ENCODE peak calls at places on chromosomes 12 and 14, in seven cellular contexts. One of them, this sample, is unnamed.

GRCh38 chr12:95980437-95980836 is 15.7 kb downstream of the HAL start:
- DNase-seq in omental fat pad: no peak
- DNase-seq in activated CD4-positive, alpha-beta T cell treated with anti-CD3 and anti-CD28 coated beads, Interleukin-2, amount 50 U/mL, for 24 hours: no peak
- DNase-seq in foreskin keratinocyte: no peak
- DNase-seq in stimulated activated CD4-positive, alpha-beta T cell treated with anti-CD3 and anti-CD28 coated beads, Interleukin-15, amount 100 ng/mL, for 1 hour: no peak
- DNase-seq in NCI-H1105 treated with DMSO at 0.1 percent for 48 hours: no peak
- DNase-seq in stimulated activated CD8-positive, alpha-beta memory T cell treated with anti-CD3 and anti-CD28 coated beads, Interleukin-15, amount 100 ng/mL, for 24 hours: no peak
- DNase-seq in this sample: no peak

GRCh38 chr12:66329941-66330340 is 27.6 kb downstream of the HELB start:
- DNase-seq in NCI-H1105 treated with DMSO at 0.1 percent for 48 hours: no peak
- DNase-seq in stimulated activated CD8-positive, alpha-beta memory T cell treated with anti-CD3 and anti-CD28 coated beads, Interleukin-15, amount 100 ng/mL, for 24 hours: no peak
- DNase-seq in stimulated activated CD4-positive, alpha-beta T cell treated with anti-CD3 and anti-CD28 coated beads, Interleukin-15, amount 100 ng/mL, for 1 hour: no peak
- DNase-seq in activated CD4-positive, alpha-beta T cell treated with anti-CD3 and anti-CD28 coated beads, Interleukin-2, amount 50 U/mL, for 24 hours: no peak
- DNase-seq in foreskin keratinocyte: peak
- DNase-seq in omental fat pad: no peak
- DNase-seq in this sample: no peak

GRCh38 chr12:11719678-11720099 is 70.2 kb downstream of the ETV6 start:
- DNase-seq in stimulated activated CD4-positive, alpha-beta T cell treated with anti-CD3 and anti-CD28 coated beads, Interleukin-15, amount 100 ng/mL, for 1 hour: no peak
- DNase-seq in omental fat pad: no peak
- DNase-seq in activated CD4-positive, alpha-beta T cell treated with anti-CD3 and anti-CD28 coated beads, Interleukin-2, amount 50 U/mL, for 24 hours: no peak
- DNase-seq in NCI-H1105 treated with DMSO at 0.1 percent for 48 hours: no peak
- DNase-seq in foreskin keratinocyte: peak
- DNase-seq in stimulated activated CD8-positive, alpha-beta memory T cell treated with anti-CD3 and anti-CD28 coated beads, Interleukin-15, amount 100 ng/mL, for 24 hours: peak
- DNase-seq in this sample: peak

GRCh38 chr12:3333583-3333982 is 157.4 kb upstream of the PRMT8 start:
- DNase-seq in activated CD4-positive, alpha-beta T cell treated with anti-CD3 and anti-CD28 coated beads, Interleukin-2, amount 50 U/mL, for 24 hours: no peak
- DNase-seq in stimulated activated CD4-positive, alpha-beta T cell treated with anti-CD3 and anti-CD28 coated beads, Interleukin-15, amount 100 ng/mL, for 1 hour: no peak
- DNase-seq in NCI-H1105 treated with DMSO at 0.1 percent for 48 hours: no peak
- DNase-seq in foreskin keratinocyte: no peak
- DNase-seq in omental fat pad: no peak
- DNase-seq in stimulated activated CD8-positive, alpha-beta memory T cell treated with anti-CD3 and anti-CD28 coated beads, Interleukin-15, amount 100 ng/mL, for 24 hours: no peak
- DNase-seq in this sample: peak

GRCh38 chr12:80925237-80925636 is 12.5 kb downstream of the LIN7A start:
- DNase-seq in foreskin keratinocyte: no peak
- DNase-seq in activated CD4-positive, alpha-beta T cell treated with anti-CD3 and anti-CD28 coated beads, Interleukin-2, amount 50 U/mL, for 24 hours: no peak
- DNase-seq in omental fat pad: no peak
- DNase-seq in stimulated activated CD8-positive, alpha-beta memory T cell treated with anti-CD3 and anti-CD28 coated beads, Interleukin-15, amount 100 ng/mL, for 24 hours: no peak
- DNase-seq in NCI-H1105 treated with DMSO at 0.1 percent for 48 hours: no peak
- DNase-seq in stimulated activated CD4-positive, alpha-beta T cell treated with anti-CD3 and anti-CD28 coated beads, Interleukin-15, amount 100 ng/mL, for 1 hour: no peak
- DNase-seq in this sample: peak

GRCh38 chr14:71536927-71537772 is 395.1 kb upstream of the RGS6 start:
- DNase-seq in stimulated activated CD8-positive, alpha-beta memory T cell treated with anti-CD3 and anti-CD28 coated beads, Interleukin-15, amount 100 ng/mL, for 24 hours: no peak
- DNase-seq in omental fat pad: no peak
- DNase-seq in activated CD4-positive, alpha-beta T cell treated with anti-CD3 and anti-CD28 coated beads, Interleukin-2, amount 50 U/mL, for 24 hours: no peak
- DNase-seq in NCI-H1105 treated with DMSO at 0.1 percent for 48 hours: no peak
- DNase-seq in stimulated activated CD4-positive, alpha-beta T cell treated with anti-CD3 and anti-CD28 coated beads, Interleukin-15, amount 100 ng/mL, for 1 hour: no peak
- DNase-seq in foreskin keratinocyte: no peak
- DNase-seq in this sample: peak

GRCh38 chr14:32896979-32897723 is 41.5 kb upstream of the NPAS3 start:
- DNase-seq in omental fat pad: no peak
- DNase-seq in stimulated activated CD8-positive, alpha-beta memory T cell treated with anti-CD3 and anti-CD28 coated beads, Interleukin-15, amount 100 ng/mL, for 24 hours: no peak
- DNase-seq in foreskin keratinocyte: no peak
- DNase-seq in stimulated activated CD4-positive, alpha-beta T cell treated with anti-CD3 and anti-CD28 coated beads, Interleukin-15, amount 100 ng/mL, for 1 hour: no peak
- DNase-seq in activated CD4-positive, alpha-beta T cell treated with anti-CD3 and anti-CD28 coated beads, Interleukin-2, amount 50 U/mL, for 24 hours: no peak
- DNase-seq in NCI-H1105 treated with DMSO at 0.1 percent for 48 hours: no peak
- DNase-seq in this sample: no peak

GRCh38 chr12:69329669-69330428 is 18.3 kb upstream of the LYZ start:
- DNase-seq in stimulated activated CD8-positive, alpha-beta memory T cell treated with anti-CD3 and anti-CD28 coated beads, Interleukin-15, amount 100 ng/mL, for 24 hours: no peak
- DNase-seq in foreskin keratinocyte: no peak
- DNase-seq in activated CD4-positive, alpha-beta T cell treated with anti-CD3 and anti-CD28 coated beads, Interleukin-2, amount 50 U/mL, for 24 hours: no peak
- DNase-seq in stimulated activated CD4-positive, alpha-beta T cell treated with anti-CD3 and anti-CD28 coated beads, Interleukin-15, amount 100 ng/mL, for 1 hour: no peak
- DNase-seq in omental fat pad: no peak
- DNase-seq in NCI-H1105 treated with DMSO at 0.1 percent for 48 hours: no peak
- DNase-seq in this sample: no peak

GRCh38 chr14:77593501-77593911 is 22.9 kb downstream of the SPTLC2 start:
- DNase-seq in NCI-H1105 treated with DMSO at 0.1 percent for 48 hours: no peak
- DNase-seq in omental fat pad: no peak
- DNase-seq in foreskin keratinocyte: peak
- DNase-seq in activated CD4-positive, alpha-beta T cell treated with anti-CD3 and anti-CD28 coated beads, Interleukin-2, amount 50 U/mL, for 24 hours: no peak
- DNase-seq in stimulated activated CD8-positive, alpha-beta memory T cell treated with anti-CD3 and anti-CD28 coated beads, Interleukin-15, amount 100 ng/mL, for 24 hours: no peak
- DNase-seq in stimulated activated CD4-positive, alpha-beta T cell treated with anti-CD3 and anti-CD28 coated beads, Interleukin-15, amount 100 ng/mL, for 1 hour: no peak
- DNase-seq in this sample: no peak

GRCh38 chr14:101364503-101365328 is 196.6 kb upstream of the DIO3 start:
- DNase-seq in stimulated activated CD4-positive, alpha-beta T cell treated with anti-CD3 and anti-CD28 coated beads, Interleukin-15, amount 100 ng/mL, for 1 hour: no peak
- DNase-seq in activated CD4-positive, alpha-beta T cell treated with anti-CD3 and anti-CD28 coated beads, Interleukin-2, amount 50 U/mL, for 24 hours: no peak
- DNase-seq in NCI-H1105 treated with DMSO at 0.1 percent for 48 hours: no peak
- DNase-seq in stimulated activated CD8-positive, alpha-beta memory T cell treated with anti-CD3 and anti-CD28 coated beads, Interleukin-15, amount 100 ng/mL, for 24 hours: no peak
- DNase-seq in omental fat pad: peak
- DNase-seq in foreskin keratinocyte: no peak
- DNase-seq in this sample: no peak

GRCh38 chr14:86574778-86575129 is 1044.8 kb downstream of the FLRT2 start:
- DNase-seq in stimulated activated CD8-positive, alpha-beta memory T cell treated with anti-CD3 and anti-CD28 coated beads, Interleukin-15, amount 100 ng/mL, for 24 hours: no peak
- DNase-seq in stimulated activated CD4-positive, alpha-beta T cell treated with anti-CD3 and anti-CD28 coated beads, Interleukin-15, amount 100 ng/mL, for 1 hour: no peak
- DNase-seq in foreskin keratinocyte: peak
- DNase-seq in omental fat pad: no peak
- DNase-seq in NCI-H1105 treated with DMSO at 0.1 percent for 48 hours: no peak
- DNase-seq in activated CD4-positive, alpha-beta T cell treated with anti-CD3 and anti-CD28 coated beads, Interleukin-2, amount 50 U/mL, for 24 hours: no peak
- DNase-seq in this sample: no peak

GRCh38 chr14:54699087-54699530 is 132.2 kb downstream of the SAMD4A start:
- DNase-seq in stimulated activated CD4-positive, alpha-beta T cell treated with anti-CD3 and anti-CD28 coated beads, Interleukin-15, amount 100 ng/mL, for 1 hour: no peak
- DNase-seq in omental fat pad: no peak
- DNase-seq in NCI-H1105 treated with DMSO at 0.1 percent for 48 hours: no peak
- DNase-seq in activated CD4-positive, alpha-beta T cell treated with anti-CD3 and anti-CD28 coated beads, Interleukin-2, amount 50 U/mL, for 24 hours: no peak
- DNase-seq in stimulated activated CD8-positive, alpha-beta memory T cell treated with anti-CD3 and anti-CD28 coated beads, Interleukin-15, amount 100 ng/mL, for 24 hours: no peak
- DNase-seq in foreskin keratinocyte: no peak
- DNase-seq in this sample: peak

GRCh38 chr14:105286759-105287144 is 14.0 kb downstream of the BRF1 start:
- DNase-seq in foreskin keratinocyte: no peak
- DNase-seq in stimulated activated CD8-positive, alpha-beta memory T cell treated with anti-CD3 and anti-CD28 coated beads, Interleukin-15, amount 100 ng/mL, for 24 hours: no peak
- DNase-seq in omental fat pad: no peak
- DNase-seq in stimulated activated CD4-positive, alpha-beta T cell treated with anti-CD3 and anti-CD28 coated beads, Interleukin-15, amount 100 ng/mL, for 1 hour: no peak
- DNase-seq in activated CD4-positive, alpha-beta T cell treated with anti-CD3 and anti-CD28 coated beads, Interleukin-2, amount 50 U/mL, for 24 hours: no peak
- DNase-seq in NCI-H1105 treated with DMSO at 0.1 percent for 48 hours: no peak
- DNase-seq in this sample: no peak

GRCh38 chr14:68790656-68791077 is 2.2 kb downstream of the ZFP36L1 start:
- DNase-seq in omental fat pad: no peak
- DNase-seq in NCI-H1105 treated with DMSO at 0.1 percent for 48 hours: no peak
- DNase-seq in activated CD4-positive, alpha-beta T cell treated with anti-CD3 and anti-CD28 coated beads, Interleukin-2, amount 50 U/mL, for 24 hours: peak
- DNase-seq in stimulated activated CD8-positive, alpha-beta memory T cell treated with anti-CD3 and anti-CD28 coated beads, Interleukin-15, amount 100 ng/mL, for 24 hours: no peak
- DNase-seq in stimulated activated CD4-positive, alpha-beta T cell treated with anti-CD3 and anti-CD28 coated beads, Interleukin-15, amount 100 ng/mL, for 1 hour: no peak
- DNase-seq in foreskin keratinocyte: no peak
- DNase-seq in this sample: peak

GRCh38 chr12:130364578-130364977 is 26.9 kb downstream of the PIWIL1 start:
- DNase-seq in activated CD4-positive, alpha-beta T cell treated with anti-CD3 and anti-CD28 coated beads, Interleukin-2, amount 50 U/mL, for 24 hours: no peak
- DNase-seq in stimulated activated CD4-positive, alpha-beta T cell treated with anti-CD3 and anti-CD28 coated beads, Interleukin-15, amount 100 ng/mL, for 1 hour: no peak
- DNase-seq in NCI-H1105 treated with DMSO at 0.1 percent for 48 hours: no peak
- DNase-seq in omental fat pad: no peak
- DNase-seq in stimulated activated CD8-positive, alpha-beta memory T cell treated with anti-CD3 and anti-CD28 coated beads, Interleukin-15, amount 100 ng/mL, for 24 hours: no peak
- DNase-seq in foreskin keratinocyte: no peak
- DNase-seq in this sample: no peak

GRCh38 chr14:76336876-76337275 is 39.1 kb upstream of the ESRRB start:
- DNase-seq in activated CD4-positive, alpha-beta T cell treated with anti-CD3 and anti-CD28 coated beads, Interleukin-2, amount 50 U/mL, for 24 hours: no peak
- DNase-seq in NCI-H1105 treated with DMSO at 0.1 percent for 48 hours: no peak
- DNase-seq in stimulated activated CD8-positive, alpha-beta memory T cell treated with anti-CD3 and anti-CD28 coated beads, Interleukin-15, amount 100 ng/mL, for 24 hours: no peak
- DNase-seq in foreskin keratinocyte: no peak
- DNase-seq in omental fat pad: no peak
- DNase-seq in stimulated activated CD4-positive, alpha-beta T cell treated with anti-CD3 and anti-CD28 coated beads, Interleukin-15, amount 100 ng/mL, for 1 hour: no peak
- DNase-seq in this sample: no peak

GRCh38 chr12:76879710-76880025 is 849 bp upstream of the CSRP2 start:
- DNase-seq in stimulated activated CD4-positive, alpha-beta T cell treated with anti-CD3 and anti-CD28 coated beads, Interleukin-15, amount 100 ng/mL, for 1 hour: no peak
- DNase-seq in NCI-H1105 treated with DMSO at 0.1 percent for 48 hours: no peak
- DNase-seq in foreskin keratinocyte: no peak
- DNase-seq in activated CD4-positive, alpha-beta T cell treated with anti-CD3 and anti-CD28 coated beads, Interleukin-2, amount 50 U/mL, for 24 hours: no peak
- DNase-seq in omental fat pad: no peak
- DNase-seq in stimulated activated CD8-positive, alpha-beta memory T cell treated with anti-CD3 and anti-CD28 coated beads, Interleukin-15, amount 100 ng/mL, for 24 hours: no peak
- DNase-seq in this sample: no peak

GRCh38 chr12:4223273-4223855 is 50.2 kb upstream of the CCND2 start:
- DNase-seq in omental fat pad: no peak
- DNase-seq in stimulated activated CD4-positive, alpha-beta T cell treated with anti-CD3 and anti-CD28 coated beads, Interleukin-15, amount 100 ng/mL, for 1 hour: no peak
- DNase-seq in activated CD4-positive, alpha-beta T cell treated with anti-CD3 and anti-CD28 coated beads, Interleukin-2, amount 50 U/mL, for 24 hours: no peak
- DNase-seq in foreskin keratinocyte: no peak
- DNase-seq in stimulated activated CD8-positive, alpha-beta memory T cell treated with anti-CD3 and anti-CD28 coated beads, Interleukin-15, amount 100 ng/mL, for 24 hours: no peak
- DNase-seq in NCI-H1105 treated with DMSO at 0.1 percent for 48 hours: no peak
- DNase-seq in this sample: no peak

GRCh38 chr12:103626498-103626897 is 39.4 kb downstream of the STAB2 start:
- DNase-seq in activated CD4-positive, alpha-beta T cell treated with anti-CD3 and anti-CD28 coated beads, Interleukin-2, amount 50 U/mL, for 24 hours: no peak
- DNase-seq in stimulated activated CD4-positive, alpha-beta T cell treated with anti-CD3 and anti-CD28 coated beads, Interleukin-15, amount 100 ng/mL, for 1 hour: no peak
- DNase-seq in NCI-H1105 treated with DMSO at 0.1 percent for 48 hours: no peak
- DNase-seq in omental fat pad: no peak
- DNase-seq in stimulated activated CD8-positive, alpha-beta memory T cell treated with anti-CD3 and anti-CD28 coated beads, Interleukin-15, amount 100 ng/mL, for 24 hours: no peak
- DNase-seq in foreskin keratinocyte: peak
- DNase-seq in this sample: peak

GRCh38 chr12:74539765-74540526 is 2.3 kb downstream of the ATXN7L3B start:
- DNase-seq in NCI-H1105 treated with DMSO at 0.1 percent for 48 hours: no peak
- DNase-seq in foreskin keratinocyte: no peak
- DNase-seq in stimulated activated CD4-positive, alpha-beta T cell treated with anti-CD3 and anti-CD28 coated beads, Interleukin-15, amount 100 ng/mL, for 1 hour: no peak
- DNase-seq in activated CD4-positive, alpha-beta T cell treated with anti-CD3 and anti-CD28 coated beads, Interleukin-2, amount 50 U/mL, for 24 hours: no peak
- DNase-seq in omental fat pad: no peak
- DNase-seq in stimulated activated CD8-positive, alpha-beta memory T cell treated with anti-CD3 and anti-CD28 coated beads, Interleukin-15, amount 100 ng/mL, for 24 hours: no peak
- DNase-seq in this sample: peak

GRCh38 chr14:63371033-63371432 is 52.3 kb upstream of the GPHB5 start:
- DNase-seq in activated CD4-positive, alpha-beta T cell treated with anti-CD3 and anti-CD28 coated beads, Interleukin-2, amount 50 U/mL, for 24 hours: no peak
- DNase-seq in omental fat pad: no peak
- DNase-seq in stimulated activated CD8-positive, alpha-beta memory T cell treated with anti-CD3 and anti-CD28 coated beads, Interleukin-15, amount 100 ng/mL, for 24 hours: no peak
- DNase-seq in foreskin keratinocyte: no peak
- DNase-seq in NCI-H1105 treated with DMSO at 0.1 percent for 48 hours: no peak
- DNase-seq in stimulated activated CD4-positive, alpha-beta T cell treated with anti-CD3 and anti-CD28 coated beads, Interleukin-15, amount 100 ng/mL, for 1 hour: no peak
- DNase-seq in this sample: no peak

GRCh38 chr14:55102141-55102547 is 26.9 kb upstream of the LGALS3 start:
- DNase-seq in stimulated activated CD8-positive, alpha-beta memory T cell treated with anti-CD3 and anti-CD28 coated beads, Interleukin-15, amount 100 ng/mL, for 24 hours: no peak
- DNase-seq in foreskin keratinocyte: peak
- DNase-seq in NCI-H1105 treated with DMSO at 0.1 percent for 48 hours: peak
- DNase-seq in stimulated activated CD4-positive, alpha-beta T cell treated with anti-CD3 and anti-CD28 coated beads, Interleukin-15, amount 100 ng/mL, for 1 hour: peak
- DNase-seq in activated CD4-positive, alpha-beta T cell treated with anti-CD3 and anti-CD28 coated beads, Interleukin-2, amount 50 U/mL, for 24 hours: peak
- DNase-seq in omental fat pad: no peak
- DNase-seq in this sample: peak

GRCh38 chr14:59202031-59202430 is 13.6 kb downstream of the DAAM1 start:
- DNase-seq in stimulated activated CD8-positive, alpha-beta memory T cell treated with anti-CD3 and anti-CD28 coated beads, Interleukin-15, amount 100 ng/mL, for 24 hours: no peak
- DNase-seq in foreskin keratinocyte: no peak
- DNase-seq in omental fat pad: no peak
- DNase-seq in stimulated activated CD4-positive, alpha-beta T cell treated with anti-CD3 and anti-CD28 coated beads, Interleukin-15, amount 100 ng/mL, for 1 hour: no peak
- DNase-seq in NCI-H1105 treated with DMSO at 0.1 percent for 48 hours: no peak
- DNase-seq in activated CD4-positive, alpha-beta T cell treated with anti-CD3 and anti-CD28 coated beads, Interleukin-2, amount 50 U/mL, for 24 hours: no peak
- DNase-seq in this sample: no peak

GRCh38 chr12:48053883-48054282 is 49.6 kb upstream of the COL2A1 start:
- DNase-seq in omental fat pad: no peak
- DNase-seq in foreskin keratinocyte: no peak
- DNase-seq in stimulated activated CD4-positive, alpha-beta T cell treated with anti-CD3 and anti-CD28 coated beads, Interleukin-15, amount 100 ng/mL, for 1 hour: no peak
- DNase-seq in stimulated activated CD8-positive, alpha-beta memory T cell treated with anti-CD3 and anti-CD28 coated beads, Interleukin-15, amount 100 ng/mL, for 24 hours: no peak
- DNase-seq in activated CD4-positive, alpha-beta T cell treated with anti-CD3 and anti-CD28 coated beads, Interleukin-2, amount 50 U/mL, for 24 hours: no peak
- DNase-seq in NCI-H1105 treated with DMSO at 0.1 percent for 48 hours: no peak
- DNase-seq in this sample: no peak

GRCh38 chr14:61620130-61620946 is 75.0 kb upstream of the HIF1A start:
- DNase-seq in NCI-H1105 treated with DMSO at 0.1 percent for 48 hours: no peak
- DNase-seq in foreskin keratinocyte: no peak
- DNase-seq in stimulated activated CD4-positive, alpha-beta T cell treated with anti-CD3 and anti-CD28 coated beads, Interleukin-15, amount 100 ng/mL, for 1 hour: no peak
- DNase-seq in activated CD4-positive, alpha-beta T cell treated with anti-CD3 and anti-CD28 coated beads, Interleukin-2, amount 50 U/mL, for 24 hours: peak
- DNase-seq in stimulated activated CD8-positive, alpha-beta memory T cell treated with anti-CD3 and anti-CD28 coated beads, Interleukin-15, amount 100 ng/mL, for 24 hours: no peak
- DNase-seq in omental fat pad: peak
- DNase-seq in this sample: no peak

GRCh38 chr12:40145896-40146295 is 40.0 kb upstream of the SLC2A13 start:
- DNase-seq in activated CD4-positive, alpha-beta T cell treated with anti-CD3 and anti-CD28 coated beads, Interleukin-2, amount 50 U/mL, for 24 hours: no peak
- DNase-seq in stimulated activated CD4-positive, alpha-beta T cell treated with anti-CD3 and anti-CD28 coated beads, Interleukin-15, amount 100 ng/mL, for 1 hour: no peak
- DNase-seq in stimulated activated CD8-positive, alpha-beta memory T cell treated with anti-CD3 and anti-CD28 coated beads, Interleukin-15, amount 100 ng/mL, for 24 hours: no peak
- DNase-seq in omental fat pad: no peak
- DNase-seq in NCI-H1105 treated with DMSO at 0.1 percent for 48 hours: no peak
- DNase-seq in foreskin keratinocyte: no peak
- DNase-seq in this sample: peak

GRCh38 chr12:31600764-31601163 is 9.8 kb upstream of the DENND5B start:
- DNase-seq in stimulated activated CD8-positive, alpha-beta memory T cell treated with anti-CD3 and anti-CD28 coated beads, Interleukin-15, amount 100 ng/mL, for 24 hours: no peak
- DNase-seq in activated CD4-positive, alpha-beta T cell treated with anti-CD3 and anti-CD28 coated beads, Interleukin-2, amount 50 U/mL, for 24 hours: no peak
- DNase-seq in stimulated activated CD4-positive, alpha-beta T cell treated with anti-CD3 and anti-CD28 coated beads, Interleukin-15, amount 100 ng/mL, for 1 hour: no peak
- DNase-seq in omental fat pad: no peak
- DNase-seq in foreskin keratinocyte: no peak
- DNase-seq in NCI-H1105 treated with DMSO at 0.1 percent for 48 hours: no peak
- DNase-seq in this sample: no peak

GRCh38 chr12:101619868-101620761 is 25.3 kb downstream of the MYBPC1 start:
- DNase-seq in stimulated activated CD8-positive, alpha-beta memory T cell treated with anti-CD3 and anti-CD28 coated beads, Interleukin-15, amount 100 ng/mL, for 24 hours: no peak
- DNase-seq in omental fat pad: no peak
- DNase-seq in activated CD4-positive, alpha-beta T cell treated with anti-CD3 and anti-CD28 coated beads, Interleukin-2, amount 50 U/mL, for 24 hours: no peak
- DNase-seq in stimulated activated CD4-positive, alpha-beta T cell treated with anti-CD3 and anti-CD28 coated beads, Interleukin-15, amount 100 ng/mL, for 1 hour: no peak
- DNase-seq in foreskin keratinocyte: no peak
- DNase-seq in NCI-H1105 treated with DMSO at 0.1 percent for 48 hours: peak
- DNase-seq in this sample: no peak

GRCh38 chr14:98168196-98168985 is 1103.6 kb downstream of the BCL11B start:
- DNase-seq in omental fat pad: no peak
- DNase-seq in stimulated activated CD4-positive, alpha-beta T cell treated with anti-CD3 and anti-CD28 coated beads, Interleukin-15, amount 100 ng/mL, for 1 hour: no peak
- DNase-seq in activated CD4-positive, alpha-beta T cell treated with anti-CD3 and anti-CD28 coated beads, Interleukin-2, amount 50 U/mL, for 24 hours: no peak
- DNase-seq in NCI-H1105 treated with DMSO at 0.1 percent for 48 hours: no peak
- DNase-seq in foreskin keratinocyte: no peak
- DNase-seq in stimulated activated CD8-positive, alpha-beta memory T cell treated with anti-CD3 and anti-CD28 coated beads, Interleukin-15, amount 100 ng/mL, for 24 hours: no peak
- DNase-seq in this sample: no peak